ENCODE peak calls at places on chromosomes 6 and 20, in four cellular contexts. One of them, this sample, is unnamed.

GRCh38 chr20:35291654-35292503 is at the start of gene FAM83C:
- DNase-seq in A549: no peak
- DNase-seq in endothelial cell of umbilical vein: no peak
- DNase-seq in HepG2: no peak
- DNase-seq in this sample: no peak

GRCh38 chr6:5205877-5206840 is 54.6 kb downstream of the LYRM4 start:
- DNase-seq in A549: no peak
- DNase-seq in endothelial cell of umbilical vein: peak
- DNase-seq in HepG2: peak
- DNase-seq in this sample: peak

GRCh38 chr6:40674170-40674569 is 87.0 kb upstream of the LRFN2 start:
- DNase-seq in A549: no peak
- DNase-seq in endothelial cell of umbilical vein: no peak
- DNase-seq in HepG2: no peak
- DNase-seq in this sample: no peak

GRCh38 chr6:166960609-166960978 is 4.2 kb upstream of the RNASET2 start:
- DNase-seq in A549: no peak
- DNase-seq in endothelial cell of umbilical vein: no peak
- DNase-seq in HepG2: no peak
- DNase-seq in this sample: no peak

GRCh38 chr20:45918779-45919535 is 7.0 kb upstream of the PLTP start:
- DNase-seq in A549: no peak
- DNase-seq in endothelial cell of umbilical vein: no peak
- DNase-seq in HepG2: no peak
- DNase-seq in this sample: no peak

GRCh38 chr6:108655840-108656650 is 95.3 kb downstream of the FOXO3 start:
- DNase-seq in A549: no peak
- DNase-seq in endothelial cell of umbilical vein: no peak
- DNase-seq in HepG2: peak
- DNase-seq in this sample: no peak

GRCh38 chr20:51327251-51327841 is 215.2 kb downstream of the NFATC2 start:
- DNase-seq in A549: no peak
- DNase-seq in endothelial cell of umbilical vein: no peak
- DNase-seq in HepG2: no peak
- DNase-seq in this sample: no peak

GRCh38 chr6:28597217-28597835 is 71.6 kb downstream of the GPX5 start:
- DNase-seq in A549: peak
- DNase-seq in endothelial cell of umbilical vein: peak
- DNase-seq in HepG2: peak
- DNase-seq in this sample: peak

GRCh38 chr6:109925060-109925459 is 53.1 kb upstream of the GPR6 start:
- DNase-seq in A549: no peak
- DNase-seq in endothelial cell of umbilical vein: no peak
- DNase-seq in HepG2: no peak
- DNase-seq in this sample: no peak

GRCh38 chr6:50843842-50844241 is 25.2 kb downstream of the TFAP2B start:
- DNase-seq in A549: peak
- DNase-seq in endothelial cell of umbilical vein: no peak
- DNase-seq in HepG2: no peak
- DNase-seq in this sample: no peak

GRCh38 chr6:24545691-24546090 is 50.9 kb downstream of the ALDH5A1 start:
- DNase-seq in A549: no peak
- DNase-seq in endothelial cell of umbilical vein: no peak
- DNase-seq in HepG2: peak
- DNase-seq in this sample: no peak

GRCh38 chr6:121652726-121653623 is 217.5 kb downstream of the GJA1 start:
- DNase-seq in A549: peak
- DNase-seq in endothelial cell of umbilical vein: peak
- DNase-seq in HepG2: no peak
- DNase-seq in this sample: peak

GRCh38 chr6:137341721-137342195 is 122.6 kb upstream of the IFNGR1 start:
- DNase-seq in A549: peak
- DNase-seq in endothelial cell of umbilical vein: no peak
- DNase-seq in HepG2: no peak
- DNase-seq in this sample: peak

GRCh38 chr20:32029561-32029960 is 19.3 kb downstream of the CCM2L start:
- DNase-seq in A549: no peak
- DNase-seq in endothelial cell of umbilical vein: no peak
- DNase-seq in HepG2: no peak
- DNase-seq in this sample: no peak

GRCh38 chr6:68777956-68778355 is 142.9 kb downstream of the ADGRB3 start:
- DNase-seq in A549: no peak
- DNase-seq in endothelial cell of umbilical vein: no peak
- DNase-seq in HepG2: no peak
- DNase-seq in this sample: no peak

GRCh38 chr20:49483706-49484101 is 1.2 kb upstream of the KCNB1 start:
- DNase-seq in A549: no peak
- DNase-seq in endothelial cell of umbilical vein: no peak
- DNase-seq in HepG2: no peak
- DNase-seq in this sample: no peak

GRCh38 chr6:137832110-137832509 is 34.9 kb upstream of the TNFAIP3 start:
- DNase-seq in A549: peak
- DNase-seq in endothelial cell of umbilical vein: no peak
- DNase-seq in HepG2: no peak
- DNase-seq in this sample: peak

GRCh38 chr20:56762401-56762800 is 133.3 kb downstream of the TFAP2C start:
- DNase-seq in A549: no peak
- DNase-seq in endothelial cell of umbilical vein: no peak
- DNase-seq in HepG2: no peak
- DNase-seq in this sample: no peak

GRCh38 chr6:34723203-34723602 is 26.6 kb upstream of the ILRUN start:
- DNase-seq in A549: no peak
- DNase-seq in endothelial cell of umbilical vein: no peak
- DNase-seq in HepG2: peak
- DNase-seq in this sample: no peak

DNA sequence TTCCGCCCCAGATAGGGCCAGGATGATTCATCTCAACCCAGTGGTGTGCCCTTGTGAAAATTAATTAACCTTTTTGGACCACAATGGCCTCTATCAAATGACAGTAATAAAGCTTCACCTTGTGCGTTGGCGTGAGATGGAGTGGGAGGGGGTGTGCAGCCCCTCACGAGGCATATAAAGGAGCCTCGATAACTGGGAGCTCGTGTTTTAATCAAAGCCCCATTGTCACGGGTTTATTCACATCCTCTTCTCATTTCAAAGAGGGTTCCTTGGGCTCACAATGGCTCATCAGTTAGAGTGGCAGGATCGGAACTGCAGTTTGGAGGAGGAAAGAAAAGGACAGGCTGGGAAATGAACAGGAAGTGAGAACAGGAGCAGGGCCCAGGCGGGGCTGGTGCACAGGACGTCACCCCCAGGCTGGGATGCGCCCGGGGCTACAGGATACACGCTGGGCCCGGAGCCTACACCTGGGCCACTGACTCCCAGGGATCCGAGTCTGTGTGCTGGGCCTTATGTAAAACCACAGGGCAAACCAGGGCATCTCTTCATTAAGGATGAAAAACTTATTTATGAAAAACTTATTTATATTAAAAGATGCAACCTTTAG is 121.7 kb upstream of the PHACTR3 start:
- DNase-seq in A549: no peak
- DNase-seq in endothelial cell of umbilical vein: no peak
- DNase-seq in HepG2: no peak
- DNase-seq in this sample: no peak
- TF ChIP-seq MYC in A549: no peak
- TF ChIP-seq MYC in endothelial cell of umbilical vein: no peak
- TF ChIP-seq MYC in HepG2: no peak
- TF ChIP-seq MYC in this sample: no peak

GRCh38 chr6:116106146-116106545 is 5.5 kb downstream of the NT5DC1 start:
- DNase-seq in A549: no peak
- DNase-seq in endothelial cell of umbilical vein: peak
- DNase-seq in HepG2: no peak
- DNase-seq in this sample: no peak

GRCh38 chr6:116108836-116109235 is 8.2 kb downstream of the NT5DC1 start:
- DNase-seq in A549: no peak
- DNase-seq in endothelial cell of umbilical vein: no peak
- DNase-seq in HepG2: no peak
- DNase-seq in this sample: no peak

GRCh38 chr6:116113386-116113785 is 12.5 kb downstream of the COL10A1 start:
- DNase-seq in A549: no peak
- DNase-seq in endothelial cell of umbilical vein: no peak
- DNase-seq in HepG2: no peak
- DNase-seq in this sample: no peak

GRCh38 chr6:116115781-116116180 is 10.2 kb downstream of the COL10A1 start:
- DNase-seq in A549: no peak
- DNase-seq in endothelial cell of umbilical vein: no peak
- DNase-seq in HepG2: no peak
- DNase-seq in this sample: no peak

GRCh38 chr6:116111552-116112528 is 11.2 kb downstream of the NT5DC1 start:
- DNase-seq in A549: peak
- DNase-seq in endothelial cell of umbilical vein: peak
- DNase-seq in HepG2: peak
- DNase-seq in this sample: peak
- TF ChIP-seq MYC in A549: no peak
- TF ChIP-seq MYC in endothelial cell of umbilical vein: no peak
- TF ChIP-seq MYC in HepG2: no peak
- TF ChIP-seq MYC in this sample: no peak

GRCh38 chr6:7900621-7901020 is 10.0 kb downstream of the TXNDC5 start:
- DNase-seq in A549: no peak
- DNase-seq in endothelial cell of umbilical vein: peak
- DNase-seq in HepG2: no peak
- DNase-seq in this sample: no peak

GRCh38 chr6:7901056-7901455 is 9.5 kb downstream of the TXNDC5 start:
- DNase-seq in A549: no peak
- DNase-seq in endothelial cell of umbilical vein: peak
- DNase-seq in HepG2: no peak
- DNase-seq in this sample: no peak

GRCh38 chr6:7897461-7898192 is 13.0 kb downstream of the TXNDC5 start:
- DNase-seq in A549: no peak
- DNase-seq in endothelial cell of umbilical vein: no peak
- DNase-seq in HepG2: no peak
- DNase-seq in this sample: no peak

GRCh38 chr6:7899889-7900213 is 10.7 kb downstream of the TXNDC5 start:
- DNase-seq in A549: no peak
- DNase-seq in endothelial cell of umbilical vein: no peak
- DNase-seq in HepG2: no peak
- DNase-seq in this sample: no peak

DNA sequence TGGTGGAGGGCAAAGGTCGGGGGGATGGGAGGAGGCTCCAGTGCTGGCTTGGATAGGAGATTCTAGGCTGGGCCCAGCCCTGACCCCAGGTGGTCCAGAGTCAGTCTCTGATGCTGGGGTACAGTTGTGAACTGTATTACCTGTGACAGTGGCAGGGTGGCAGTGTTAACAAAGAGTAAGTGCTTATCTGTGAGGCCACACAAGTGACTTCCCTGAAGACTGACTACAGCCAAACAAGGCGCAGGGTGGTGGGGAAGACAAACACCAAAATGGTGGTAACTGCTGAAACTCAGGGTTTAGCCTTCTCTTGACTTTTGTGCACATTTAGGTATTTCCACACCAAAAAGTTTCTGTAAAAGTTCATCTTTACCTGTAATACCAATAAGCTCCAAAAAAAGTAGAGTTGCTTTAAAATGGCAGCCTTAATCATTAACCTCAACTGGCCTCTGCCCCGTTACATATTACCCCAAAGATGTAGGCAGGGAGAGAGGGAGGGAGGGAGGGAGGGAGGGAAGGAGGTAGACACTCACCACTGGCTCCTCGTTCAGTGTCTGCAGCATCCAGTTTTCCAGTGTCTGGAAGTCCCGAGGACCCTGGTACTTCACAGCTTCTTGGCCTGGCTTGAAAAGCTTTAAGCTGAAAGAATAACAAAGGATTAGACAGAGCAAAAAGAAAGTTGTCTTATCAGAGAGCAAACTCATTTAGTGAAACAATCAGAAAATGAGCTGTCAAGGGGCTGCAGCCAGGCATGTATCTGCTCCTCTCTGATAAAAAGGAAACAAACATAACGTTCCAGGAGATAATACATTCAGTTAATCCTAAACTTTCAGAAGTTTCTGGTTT is 11.3 kb downstream of the TXNDC5 start:
- DNase-seq in A549: peak
- DNase-seq in endothelial cell of umbilical vein: peak
- DNase-seq in HepG2: peak
- DNase-seq in this sample: peak
- TF ChIP-seq MYC in A549: no peak
- TF ChIP-seq MYC in endothelial cell of umbilical vein: no peak
- TF ChIP-seq MYC in HepG2: no peak
- TF ChIP-seq MYC in this sample: no peak

DNA sequence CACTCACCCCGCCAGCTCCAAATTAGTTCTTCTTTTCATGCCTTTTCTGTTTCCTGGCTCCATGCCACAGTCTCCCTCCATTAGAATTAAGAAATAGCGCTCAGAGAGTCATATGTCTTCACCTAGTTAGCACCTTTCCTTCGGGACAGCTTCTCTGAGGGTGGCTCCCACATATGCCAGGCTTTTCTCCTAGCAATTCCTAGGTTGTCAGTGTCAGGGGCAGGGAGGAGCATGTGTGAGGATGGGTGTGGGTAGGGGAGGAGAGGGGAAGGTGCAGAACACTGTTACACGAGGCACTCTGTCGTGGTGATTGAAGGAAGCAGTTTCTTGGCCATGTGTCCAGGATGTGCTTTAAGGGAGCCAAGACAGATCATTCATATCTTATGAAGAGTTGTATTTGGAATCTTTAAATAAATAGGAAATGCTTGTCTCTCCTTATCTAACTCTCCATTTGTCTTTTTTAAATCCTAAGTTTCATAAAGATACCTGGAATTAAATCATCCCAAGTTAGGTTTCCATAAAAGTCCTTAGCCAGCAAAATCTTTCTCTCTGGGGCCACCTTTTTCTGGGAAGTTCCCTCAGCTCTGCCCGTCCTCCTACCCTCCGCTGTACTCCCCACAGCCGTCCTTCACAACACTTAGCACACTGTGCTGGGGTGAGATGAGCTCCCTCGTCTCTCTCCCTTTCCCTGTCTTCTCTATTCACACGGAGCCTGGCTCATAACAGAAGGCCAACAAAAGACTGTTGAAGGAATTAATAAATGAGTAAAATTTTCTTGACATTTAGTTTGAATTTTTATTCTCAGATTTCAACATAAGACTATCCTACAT is 361.0 kb downstream of the CD83 start:
- DNase-seq in A549: no peak
- DNase-seq in endothelial cell of umbilical vein: no peak
- DNase-seq in HepG2: no peak
- DNase-seq in this sample: peak
- TF ChIP-seq MYC in A549: no peak
- TF ChIP-seq MYC in endothelial cell of umbilical vein: no peak
- TF ChIP-seq MYC in HepG2: no peak
- TF ChIP-seq MYC in this sample: no peak

GRCh38 chr20:60372282-60372681 is 414.1 kb downstream of the CDH26 start:
- DNase-seq in A549: no peak
- DNase-seq in endothelial cell of umbilical vein: no peak
- DNase-seq in HepG2: no peak
- DNase-seq in this sample: no peak
- TF ChIP-seq MYC in A549: no peak
- TF ChIP-seq MYC in endothelial cell of umbilical vein: no peak
- TF ChIP-seq MYC in HepG2: no peak
- TF ChIP-seq MYC in this sample: no peak